ENCODE peak calls at places on chromosomes 11 and 22, in seven cellular contexts. A, B, J, T, L, W and S are unnamed samples.

GRCh38 chr11:120696597-120696996 is 185.0 kb downstream of the GRIK4 start:
- DNase-seq in A (no peak), B (no peak), J (no peak), T (no peak), L (no peak), W (no peak), S (no peak)

GRCh38 chr11:2097356-2097997 is 41.7 kb downstream of the IGF2 start:
- DNase-seq in A (peak; percentile 77), B (no peak), J (peak; percentile 88), T (peak; percentile 79), L (peak; percentile 94), W (no peak), S (peak; percentile 82)

GRCh38 chr11:61270354-61271070 is 24.6 kb downstream of the VWCE start:
- DNase-seq in A (no peak), B (peak; percentile 33), J (peak; percentile 83), T (no peak), L (no peak), W (no peak), S (no peak)

GRCh38 chr11:55970935-55971334 is 1.2 kb upstream of the OR10AG1 start:
- DNase-seq in A (no peak), B (no peak), J (no peak), T (no peak), L (no peak), W (no peak), S (no peak)

GRCh38 chr11:12075822-12076821 is 34.3 kb upstream of the MICAL2 start:
- DNase-seq in A (no peak), B (no peak), J (peak; percentile 100), T (peak; percentile 55), L (peak; percentile 94), W (no peak), S (no peak)

GRCh38 chr22:38228873-38229740 is 27.3 kb downstream of the MAFF start:
- DNase-seq in A (no peak), B (peak; percentile 88), J (peak; percentile 92), T (no peak), L (peak; percentile 60), W (no peak), S (no peak)

GRCh38 chr11:47325271-47326041 is 27.0 kb downstream of the MYBPC3 start:
- DNase-seq in A (peak; percentile 23), B (no peak), J (no peak), T (no peak), L (no peak), W (no peak), S (no peak)

GRCh38 chr11:86621854-86622253 is 50.6 kb downstream of the ME3 start:
- DNase-seq in A (no peak), B (no peak), J (no peak), T (no peak), L (no peak), W (no peak), S (no peak)

GRCh38 chr22:32444068-32444467 is 20.2 kb downstream of the BPIFC start:
- DNase-seq in A (no peak), B (peak; percentile 51), J (no peak), T (peak; percentile 34), L (peak; percentile 1), W (peak; percentile 15), S (no peak)

GRCh38 chr11:78344676-78345075 is 72.9 kb downstream of the GAB2 start:
- DNase-seq in A (no peak), B (peak; percentile 29), J (no peak), T (no peak), L (no peak), W (no peak), S (no peak)

GRCh38 chr22:23137905-23138520 is 3.8 kb downstream of the RSPH14 start:
- DNase-seq in A (peak; percentile 23), B (no peak), J (peak; percentile 38), T (no peak), L (peak; percentile 8), W (no peak), S (no peak)

GRCh38 chr11:134533511-134533910 is 121.5 kb upstream of the B3GAT1 start:
- DNase-seq in A (no peak), B (no peak), J (no peak), T (no peak), L (no peak), W (no peak), S (no peak)

GRCh38 chr11:76665172-76665571 is 5.4 kb downstream of the LRRC32 start:
- DNase-seq in A (no peak), B (no peak), J (no peak), T (no peak), L (no peak), W (no peak), S (peak; percentile 38)

GRCh38 chr11:69640260-69640994 is 529 bp upstream of the CCND1 start:
- DNase-seq in A (no peak), B (peak; percentile 45), J (peak; percentile 60), T (no peak), L (peak; percentile 33), W (no peak), S (peak; percentile 92)

GRCh38 chr11:48150213-48150612 is 66.4 kb upstream of the OR4B1 start:
- DNase-seq in A (no peak), B (no peak), J (peak; percentile 91), T (no peak), L (peak; percentile 69), W (no peak), S (no peak)

GRCh38 chr22:26409705-26410376 is 19.2 kb upstream of the ASPHD2 start:
- DNase-seq in A (no peak), B (no peak), J (no peak), T (no peak), L (no peak), W (no peak), S (no peak)

GRCh38 chr11:31816467-31817053 is 5.4 kb upstream of the PAX6 start:
- DNase-seq in A (no peak), B (no peak), J (no peak), T (peak; percentile 40), L (no peak), W (no peak), S (no peak)

GRCh38 chr11:86952933-86953637 is 2.1 kb downstream of the FZD4 start:
- DNase-seq in A (no peak), B (no peak), J (peak; percentile 83), T (no peak), L (peak; percentile 50), W (no peak), S (no peak)

DNA sequence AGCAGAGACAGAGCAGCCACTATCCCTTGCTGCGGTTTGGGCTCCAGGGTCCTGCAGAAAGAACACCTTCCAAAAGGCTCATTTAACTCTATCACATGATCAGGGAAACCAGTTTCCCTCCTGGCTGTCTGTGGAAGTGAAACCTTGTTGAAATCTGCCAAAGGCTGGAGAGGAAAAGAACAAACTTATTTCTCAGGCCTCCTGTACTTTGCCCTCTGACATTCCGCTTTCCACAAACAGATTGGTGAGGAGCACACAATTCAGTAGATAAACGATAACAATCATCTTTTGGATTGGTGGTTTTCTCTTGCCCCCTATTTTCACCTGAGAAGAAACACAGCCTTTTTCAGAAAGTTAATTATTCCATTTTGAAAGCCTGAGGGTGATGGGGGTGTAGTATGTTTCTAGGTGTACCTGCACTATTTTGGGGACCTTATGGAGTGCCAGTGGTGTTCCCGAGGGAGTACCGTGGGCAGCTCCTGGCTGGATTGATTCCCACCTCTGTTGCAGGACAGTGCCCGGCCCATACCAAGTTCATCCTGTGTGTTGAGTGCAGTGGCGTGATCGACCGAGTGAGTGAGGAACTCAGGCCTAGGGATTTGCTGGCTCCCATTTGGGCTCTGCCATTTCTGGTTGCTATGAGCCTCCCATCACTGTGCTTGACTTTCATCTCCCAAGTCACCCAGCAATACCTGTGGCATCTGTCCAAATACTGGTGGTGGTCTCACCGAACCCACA is 102.0 kb downstream of the TBC1D22A start:
- DNase-seq in A (no peak), B (peak; percentile 11), J (no peak), T (peak; percentile 55), L (no peak), W (no peak), S (no peak)
- TF ChIP-seq CTCF in A (no peak), B (no peak), J (no peak), T (no peak), L (no peak), W (no peak), S (no peak)

DNA sequence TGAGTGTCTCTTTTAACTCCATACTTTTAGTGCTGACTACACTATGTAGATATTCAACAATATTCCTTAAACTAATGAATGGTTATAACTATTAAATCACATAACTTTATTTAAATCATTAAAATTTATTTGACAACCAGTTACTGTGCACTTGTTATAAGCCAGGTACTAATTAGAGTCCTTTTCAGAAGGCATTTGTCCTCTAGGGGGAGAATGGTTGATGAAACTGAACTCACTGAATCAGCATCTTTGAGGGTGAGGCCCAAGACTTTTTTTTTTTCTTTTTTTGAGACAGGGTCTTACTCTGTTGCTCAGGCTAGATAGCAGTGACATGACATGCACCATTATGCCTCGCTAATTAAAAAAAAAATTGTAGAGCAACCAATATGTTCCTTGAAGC is 515.6 kb upstream of the CCDC90B start:
- DNase-seq in A (no peak), B (no peak), J (no peak), T (no peak), L (no peak), W (no peak), S (no peak)
- TF ChIP-seq CTCF in A (no peak), B (peak; percentile 41), J (peak; percentile 21), T (no peak), L (peak; percentile 19), W (no peak), S (peak; percentile 36)

DNA sequence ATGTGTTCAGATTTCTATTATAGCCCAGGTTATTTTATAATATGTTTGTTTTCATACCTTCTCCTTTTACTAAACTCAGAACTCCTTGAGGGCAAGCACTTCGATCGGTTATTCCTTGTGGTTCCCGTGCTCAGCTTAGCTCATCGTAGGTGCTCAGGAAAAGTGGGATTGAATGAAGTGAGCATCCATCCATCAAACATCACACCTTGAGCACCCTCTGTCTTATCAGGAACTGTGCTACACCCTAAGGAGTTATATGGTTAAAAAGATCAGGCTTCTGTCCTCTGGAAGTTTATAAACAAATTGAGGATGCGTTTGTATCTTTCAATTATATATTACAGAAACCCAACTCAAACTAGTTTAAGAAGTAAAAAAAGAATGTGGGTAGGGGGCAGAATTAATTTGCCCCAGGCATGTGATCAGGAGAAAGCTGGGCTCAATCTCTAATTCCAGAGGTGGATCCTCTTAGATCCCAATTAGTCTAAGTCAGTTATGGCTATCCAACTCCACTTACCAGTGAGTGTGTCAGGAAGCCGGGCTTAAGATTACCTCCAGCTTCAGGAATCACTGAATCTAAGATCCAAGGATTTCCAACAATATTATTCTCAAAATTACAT is 59.9 kb upstream of the RRAS2 start:
- DNase-seq in A (no peak), B (no peak), J (peak; percentile 55), T (peak; percentile 48), L (no peak), W (no peak), S (no peak)
- TF ChIP-seq CTCF in A (no peak), B (peak; percentile 57), J (peak; percentile 41), T (peak; percentile 37), L (peak; percentile 28), W (peak; percentile 51), S (peak; percentile 73)

DNA sequence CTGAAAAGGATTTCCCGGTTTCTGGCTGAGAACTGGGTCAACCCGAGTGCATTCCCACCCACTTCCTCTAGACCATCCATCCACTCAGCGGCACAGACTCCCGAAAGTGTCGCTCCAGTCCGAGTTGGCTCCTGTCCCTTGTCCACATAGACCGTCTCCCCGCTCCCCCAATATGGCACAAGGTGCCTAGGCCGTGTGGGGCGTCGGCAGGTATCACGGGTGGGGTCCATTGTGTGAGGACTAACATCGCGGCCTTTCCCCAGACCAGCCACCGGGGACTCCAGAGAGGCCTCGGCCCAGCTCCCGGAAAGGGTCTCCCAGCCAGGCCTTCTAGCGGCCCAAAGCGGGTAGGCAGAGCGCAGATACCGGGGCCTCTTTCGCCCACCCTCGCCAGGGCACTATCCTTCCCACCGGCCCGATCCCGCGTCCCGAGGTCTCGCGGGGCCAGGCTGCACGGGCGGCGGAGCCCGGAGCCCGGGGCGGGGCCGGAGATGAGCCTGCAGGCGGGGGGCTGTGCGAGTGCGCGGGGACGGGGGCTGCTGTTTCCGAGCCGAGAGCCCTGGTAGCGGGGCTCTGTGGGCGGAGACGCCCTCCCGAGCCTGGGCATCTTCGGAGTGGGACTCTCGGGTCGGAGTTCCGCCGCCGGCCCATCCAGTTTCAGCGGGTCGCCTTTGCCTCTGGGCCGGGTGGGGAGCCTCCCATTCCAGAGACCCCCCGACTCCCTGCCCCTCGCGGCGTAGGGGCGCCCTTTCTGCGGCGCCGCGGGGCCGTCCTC is 21.1 kb downstream of the SERPINH1 start:
- DNase-seq in A (peak; percentile 66), B (peak; percentile 47), J (peak; percentile 62), T (peak; percentile 87), L (peak; percentile 83), W (peak; percentile 88), S (no peak)
- TF ChIP-seq CTCF in A (peak; percentile 41), B (peak; percentile 36), J (peak; percentile 50), T (peak; percentile 36), L (peak; percentile 35), W (peak; percentile 29), S (peak; percentile 65)